ENCODE peak calls at places on chromosome 1, in seven cellular contexts. U, P, T, G, I, F and X are unnamed samples.

GRCh38 chr1:192578144-192578909 is 2.8 kb downstream of the RGS1 start:
- DNase-seq in U (no peak), P (no peak), T (no peak), G (no peak), I (no peak), F (no peak), X (no peak)

GRCh38 chr1:114235281-114235680 is 81.6 kb upstream of the SYT6 start:
- DNase-seq in U (no peak), P (no peak), T (no peak), G (no peak), I (no peak), F (no peak), X (no peak)

GRCh38 chr1:112172294-112172882 is 182.9 kb upstream of the KCND3 start:
- DNase-seq in U (no peak), P (peak), T (no peak), G (no peak), I (peak), F (peak), X (peak)

GRCh38 chr1:13808729-13809131 is 108.7 kb downstream of the PRDM2 start:
- DNase-seq in U (no peak), P (peak), T (no peak), G (no peak), I (peak), F (no peak), X (peak)

GRCh38 chr1:22888320-22889075 is 84.2 kb downstream of the LACTBL1 start:
- DNase-seq in U (no peak), P (no peak), T (no peak), G (no peak), I (peak), F (no peak), X (peak)

GRCh38 chr1:41500378-41500777 is 15.9 kb upstream of the EDN2 start:
- DNase-seq in U (no peak), P (no peak), T (no peak), G (no peak), I (no peak), F (no peak), X (no peak)

GRCh38 chr1:220363196-220363831 is 91.1 kb upstream of the RAB3GAP2 start:
- DNase-seq in U (no peak), P (no peak), T (no peak), G (no peak), I (no peak), F (no peak), X (peak)

GRCh38 chr1:160768295-160768657 is 27.7 kb upstream of the LY9 start:
- DNase-seq in U (peak), P (no peak), T (no peak), G (peak), I (peak), F (peak), X (peak)

GRCh38 chr1:27868932-27869718 is 3.2 kb upstream of the THEMIS2 start:
- DNase-seq in U (peak), P (no peak), T (no peak), G (peak), I (no peak), F (peak), X (no peak)

GRCh38 chr1:157155658-157156057 is 17.5 kb upstream of the ETV3 start:
- DNase-seq in U (no peak), P (no peak), T (no peak), G (no peak), I (peak), F (no peak), X (no peak)